ENCODE peak calls at places on chromosomes 13 and 19, in ten cellular contexts. G is neural progenitor cell, A is BJ, L is fibroblast of lung, O is fibroblast of mammary gland, D is esophagus squamous epithelium, M is AG04450, J is psoas muscle, U is A549, F is fibroblast of pulmonary artery. Y is an unnamed sample.

GRCh38 chr19:31725051-31725450 is 375.8 kb upstream of the TSHZ3 start:
- DNase-seq in G (no peak), A (no peak), L (peak), O (no peak), D (no peak), M (no peak), J (no peak), U (no peak), F (no peak), Y (no peak)

GRCh38 chr19:10074153-10074552 is 12.0 kb upstream of the SHFL start:
- DNase-seq in G (peak), A (no peak), L (no peak), O (peak), D (no peak), M (no peak), J (no peak), U (peak), F (peak), Y (no peak)

GRCh38 chr19:41376241-41376997 is at the start of gene TMEM91:
- DNase-seq in G (peak), A (no peak), L (no peak), O (peak), D (no peak), M (no peak), J (peak), U (no peak), F (peak), Y (no peak)

GRCh38 chr19:11420429-11420893 is 1.3 kb upstream of the RGL3 start:
- DNase-seq in G (peak), A (no peak), L (no peak), O (peak), D (no peak), M (no peak), J (peak), U (no peak), F (peak), Y (no peak)

GRCh38 chr19:47228168-47228936 is 2.6 kb downstream of the BBC3 start:
- DNase-seq in G (peak), A (no peak), L (no peak), O (no peak), D (no peak), M (no peak), J (peak), U (peak), F (no peak), Y (no peak)

GRCh38 chr19:1133471-1133929 is 29.7 kb downstream of the GPX4 start:
- DNase-seq in G (no peak), A (no peak), L (no peak), O (peak), D (peak), M (no peak), J (no peak), U (peak), F (no peak), Y (no peak)

GRCh38 chr13:112064222-112064621 is 2.7 kb upstream of the SOX1 start:
- DNase-seq in G (no peak), A (no peak), L (no peak), O (no peak), D (no peak), M (no peak), J (no peak), U (no peak), F (no peak), Y (no peak)

GRCh38 chr19:29326351-29326750 is 113.4 kb upstream of the UQCRFS1 start:
- DNase-seq in G (no peak), A (no peak), L (no peak), O (no peak), D (no peak), M (no peak), J (no peak), U (no peak), F (no peak), Y (no peak)

GRCh38 chr19:2974342-2974932 is 2.9 kb upstream of the TLE6 start:
- DNase-seq in G (peak), A (no peak), L (peak), O (peak), D (no peak), M (no peak), J (no peak), U (no peak), F (peak), Y (no peak)

GRCh38 chr19:7113233-7113632 is 43.7 kb downstream of the ZNF557 start:
- DNase-seq in G (no peak), A (no peak), L (no peak), O (no peak), D (no peak), M (no peak), J (no peak), U (no peak), F (no peak), Y (no peak)

GRCh38 chr19:29546583-29547190 is 20.9 kb downstream of the VSTM2B start:
- DNase-seq in G (no peak), A (no peak), L (no peak), O (no peak), D (no peak), M (no peak), J (no peak), U (no peak), F (no peak), Y (no peak)

GRCh38 chr13:50643055-50643454 is 200.4 kb downstream of the DLEU7 start:
- DNase-seq in G (no peak), A (no peak), L (no peak), O (no peak), D (no peak), M (no peak), J (no peak), U (no peak), F (no peak), Y (no peak)

GRCh38 chr19:30144242-30144758 is 202.3 kb downstream of the URI1 start:
- DNase-seq in G (no peak), A (no peak), L (no peak), O (no peak), D (no peak), M (no peak), J (no peak), U (no peak), F (no peak), Y (no peak)

GRCh38 chr19:38721977-38722773 is 22.1 kb downstream of the CAPN12 start:
- DNase-seq in G (peak), A (no peak), L (no peak), O (no peak), D (no peak), M (no peak), J (no peak), U (no peak), F (no peak), Y (no peak)
- TF ChIP-seq CTCF in G (no peak), A (no peak), L (no peak), O (no peak), D (no peak), M (no peak), J (no peak), U (no peak), F (no peak), Y (no peak)

GRCh38 chr13:41587490-41587889 is 130.1 kb downstream of the RGCC start:
- DNase-seq in G (peak), A (no peak), L (no peak), O (no peak), D (no peak), M (no peak), J (no peak), U (peak), F (no peak), Y (no peak)
- TF ChIP-seq CTCF in G (peak), A (no peak), L (no peak), O (no peak), D (no peak), M (no peak), J (no peak), U (no peak), F (no peak), Y (no peak)

GRCh38 chr19:28008695-28009094 is 1204.3 kb downstream of the UQCRFS1 start:
- DNase-seq in G (no peak), A (no peak), L (no peak), O (no peak), D (no peak), M (no peak), J (no peak), U (no peak), F (no peak), Y (no peak)

GRCh38 chr19:28009696-28010095 is 1203.3 kb downstream of the UQCRFS1 start:
- DNase-seq in G (no peak), A (no peak), L (peak), O (no peak), D (no peak), M (no peak), J (no peak), U (no peak), F (no peak), Y (no peak)

GRCh38 chr19:28014821-28015405 is 1198.0 kb downstream of the UQCRFS1 start:
- DNase-seq in G (no peak), A (no peak), L (no peak), O (no peak), D (no peak), M (no peak), J (no peak), U (no peak), F (no peak), Y (no peak)

GRCh38 chr19:28010656-28011055 is 1202.3 kb downstream of the UQCRFS1 start:
- DNase-seq in G (no peak), A (no peak), L (peak), O (no peak), D (no peak), M (no peak), J (no peak), U (no peak), F (no peak), Y (no peak)

DNA sequence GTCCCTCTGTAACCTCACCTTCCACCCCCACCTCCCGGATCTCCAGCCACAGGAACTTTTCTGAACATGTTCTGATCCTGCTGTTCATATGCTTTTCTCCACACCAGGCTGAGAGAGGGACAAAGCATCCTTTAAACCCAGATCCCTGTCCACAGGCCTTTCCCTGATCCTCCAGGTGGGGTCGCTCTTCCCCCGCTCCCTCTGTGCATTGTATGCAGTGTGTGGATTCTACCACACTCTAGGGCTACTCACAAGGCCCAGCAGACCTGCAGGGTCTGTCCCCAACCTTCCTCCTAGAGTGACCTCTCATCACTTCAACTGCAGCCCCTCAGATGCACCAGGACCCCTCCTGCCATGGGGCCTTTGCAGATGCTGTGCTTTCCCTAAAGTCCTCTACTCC is 1200.6 kb downstream of the UQCRFS1 start:
- DNase-seq in G (peak), A (no peak), L (no peak), O (no peak), D (no peak), M (no peak), J (no peak), U (no peak), F (no peak), Y (no peak)
- TF ChIP-seq CTCF in G (peak), A (no peak), L (no peak), O (no peak), D (no peak), M (no peak), J (no peak), U (no peak), F (no peak), Y (no peak)

GRCh38 chr19:34959021-34959420 is 5.0 kb downstream of the ZNF792 start:
- DNase-seq in G (no peak), A (no peak), L (no peak), O (no peak), D (no peak), M (no peak), J (no peak), U (no peak), F (no peak), Y (no peak)

GRCh38 chr19:34960940-34961679 is 2.9 kb downstream of the ZNF792 start:
- DNase-seq in G (no peak), A (no peak), L (no peak), O (no peak), D (no peak), M (no peak), J (no peak), U (no peak), F (no peak), Y (no peak)

GRCh38 chr19:34961775-34962174 is 2.3 kb downstream of the ZNF792 start:
- DNase-seq in G (no peak), A (no peak), L (no peak), O (no peak), D (no peak), M (no peak), J (no peak), U (no peak), F (no peak), Y (no peak)

GRCh38 chr19:34960103-34960805 is 3.8 kb downstream of the ZNF792 start:
- DNase-seq in G (no peak), A (peak), L (peak), O (peak), D (no peak), M (peak), J (no peak), U (no peak), F (peak), Y (no peak)

DNA sequence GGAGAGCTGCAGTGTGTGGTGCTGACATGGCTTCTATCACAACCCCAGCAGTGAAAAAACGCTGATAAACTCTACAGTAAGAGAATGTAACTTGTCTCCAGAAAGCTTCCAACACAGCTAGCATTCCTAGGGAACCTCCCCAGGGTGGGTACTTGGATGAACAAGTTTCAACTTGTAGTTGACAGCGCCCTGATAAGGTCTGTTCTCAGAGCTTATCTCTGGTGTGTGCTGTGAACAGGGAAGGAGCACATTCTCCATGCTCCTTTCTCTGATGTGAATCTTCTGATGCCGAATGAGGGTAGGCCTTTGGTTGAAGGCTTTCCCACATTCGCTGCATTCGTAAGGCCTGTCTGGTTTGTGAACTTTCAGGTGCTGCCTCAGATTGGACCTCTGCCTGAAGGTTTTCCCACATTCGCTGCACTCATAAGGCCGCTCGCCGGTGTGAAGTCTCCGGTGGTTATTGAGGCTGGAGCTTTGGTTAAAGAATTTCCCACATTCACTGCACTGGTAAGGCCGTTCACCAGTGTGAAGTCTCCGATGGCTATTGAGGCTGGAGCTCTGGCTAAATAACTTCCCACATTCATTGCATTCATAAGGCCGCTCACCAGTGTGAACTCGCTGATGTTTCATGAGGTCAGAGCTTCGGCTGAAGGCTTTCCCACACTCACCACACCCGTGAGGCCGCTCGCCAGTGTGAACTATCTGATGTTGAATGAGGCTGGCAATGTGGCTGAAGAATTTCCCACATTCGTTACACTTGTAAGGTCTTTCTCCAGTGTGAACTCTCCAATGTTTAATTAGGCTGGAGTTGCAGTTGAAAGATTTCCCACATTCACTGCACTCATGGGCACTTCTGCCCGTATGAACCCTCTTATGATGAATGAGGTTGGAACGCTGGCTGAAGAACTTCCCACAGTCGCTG is 5.9 kb downstream of the ZNF792 start:
- DNase-seq in G (no peak), A (no peak), L (no peak), O (no peak), D (no peak), M (no peak), J (no peak), U (peak), F (no peak), Y (no peak)
- TF ChIP-seq CTCF in G (no peak), A (no peak), L (no peak), O (no peak), D (no peak), M (no peak), J (no peak), U (no peak), F (no peak), Y (no peak)

DNA sequence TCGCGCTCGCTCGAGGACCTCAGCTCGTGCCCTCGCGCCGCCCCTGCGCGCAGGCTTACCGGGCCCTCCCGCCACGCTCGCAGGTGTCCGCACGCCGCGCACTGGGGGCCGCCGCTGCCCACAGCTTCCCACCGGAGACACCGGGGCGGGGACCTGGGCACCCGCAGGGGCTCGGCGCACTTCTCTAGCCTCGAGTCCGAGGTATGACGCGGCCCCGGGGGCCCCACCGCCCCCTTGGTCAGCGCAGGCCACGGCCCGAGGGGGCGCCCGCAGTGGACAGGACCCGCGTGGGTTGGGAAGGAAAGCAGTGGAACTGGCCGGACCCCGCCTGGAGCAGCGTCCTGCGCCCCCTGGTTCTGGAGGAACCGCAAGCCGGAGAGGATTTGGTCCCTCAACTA is 2.1 kb upstream of the GRWD1 start:
- DNase-seq in G (no peak), A (no peak), L (no peak), O (no peak), D (no peak), M (no peak), J (no peak), U (no peak), F (no peak), Y (no peak)
- TF ChIP-seq CTCF in G (no peak), A (no peak), L (no peak), O (no peak), D (no peak), M (peak), J (no peak), U (no peak), F (no peak), Y (no peak)

GRCh38 chr13:26323127-26323526 is 69.2 kb downstream of the CDK8 start:
- DNase-seq in G (no peak), A (no peak), L (no peak), O (no peak), D (no peak), M (no peak), J (no peak), U (no peak), F (no peak), Y (no peak)
- TF ChIP-seq CTCF in G (no peak), A (no peak), L (no peak), O (no peak), D (no peak), M (no peak), J (no peak), U (no peak), F (no peak), Y (no peak)

Y was measured in omental fat pad.